ENCODE peak calls at places on chromosomes 4 and X, in four cellular contexts. One of them, this sample, is unnamed. For H3K27me3, the result is how much of the 10 kb centered on the place peaks cover.

GRCh38 chr4:100240008-100240407 is 49.7 kb upstream of the DDIT4L start:
- DNase-seq in endodermal cell: no peak
- DNase-seq in neural progenitor cell: no peak
- DNase-seq in CD8-positive, alpha-beta memory T cell: no peak
- DNase-seq in this sample: peak

GRCh38 chr4:55393461-55394320 is 2.1 kb upstream of the TMEM165 start:
- DNase-seq in neural progenitor cell: no peak
- DNase-seq in endodermal cell: no peak
- DNase-seq in CD8-positive, alpha-beta memory T cell: no peak
- DNase-seq in this sample: no peak

GRCh38 chr4:8435656-8436121 is 4.8 kb downstream of the ACOX3 start:
- DNase-seq in endodermal cell: peak
- DNase-seq in CD8-positive, alpha-beta memory T cell: no peak
- DNase-seq in neural progenitor cell: no peak
- DNase-seq in this sample: no peak

GRCh38 chr4:52873191-52873590 is 11.1 kb downstream of the RASL11B start:
- DNase-seq in neural progenitor cell: peak
- DNase-seq in CD8-positive, alpha-beta memory T cell: no peak
- DNase-seq in endodermal cell: peak
- DNase-seq in this sample: no peak

GRCh38 chr4:40769266-40769665 is 19.5 kb downstream of the NSUN7 start:
- DNase-seq in endodermal cell: no peak
- DNase-seq in CD8-positive, alpha-beta memory T cell: no peak
- DNase-seq in neural progenitor cell: no peak
- DNase-seq in this sample: no peak

GRCh38 chr4:56060021-56060420 is 111.3 kb downstream of the CEP135 start:
- DNase-seq in CD8-positive, alpha-beta memory T cell: no peak
- DNase-seq in endodermal cell: no peak
- DNase-seq in neural progenitor cell: no peak
- DNase-seq in this sample: no peak

GRCh38 chrX:2584216-2584615 is 83.4 kb upstream of the DHRSX start:
- DNase-seq in endodermal cell: peak
- DNase-seq in neural progenitor cell: peak
- DNase-seq in CD8-positive, alpha-beta memory T cell: no peak
- DNase-seq in this sample: no peak

GRCh38 chr4:37978509-37978908 is 18.3 kb downstream of the PTTG2 start:
- DNase-seq in endodermal cell: no peak
- DNase-seq in CD8-positive, alpha-beta memory T cell: no peak
- DNase-seq in neural progenitor cell: no peak
- DNase-seq in this sample: no peak

GRCh38 chr4:138291431-138291830 is 49.3 kb upstream of the SLC7A11 start:
- DNase-seq in neural progenitor cell: no peak
- DNase-seq in endodermal cell: no peak
- DNase-seq in CD8-positive, alpha-beta memory T cell: no peak
- DNase-seq in this sample: no peak

GRCh38 chr4:159199827-159200226 is 96.9 kb downstream of the RAPGEF2 start:
- DNase-seq in CD8-positive, alpha-beta memory T cell: no peak
- DNase-seq in endodermal cell: no peak
- DNase-seq in neural progenitor cell: no peak
- DNase-seq in this sample: no peak

GRCh38 chrX:47936224-47936939 is 67.4 kb downstream of the ZNF182 start:
- DNase-seq in CD8-positive, alpha-beta memory T cell: no peak
- DNase-seq in neural progenitor cell: peak
- DNase-seq in endodermal cell: peak
- DNase-seq in this sample: peak

GRCh38 chr4:146432065-146432464 is 89.7 kb downstream of the SLC10A7 start:
- DNase-seq in endodermal cell: no peak
- DNase-seq in CD8-positive, alpha-beta memory T cell: no peak
- DNase-seq in neural progenitor cell: no peak
- DNase-seq in this sample: no peak

GRCh38 chr4:163165217-163166017 is 1.3 kb downstream of the NAF1 start:
- DNase-seq in endodermal cell: no peak
- DNase-seq in neural progenitor cell: no peak
- DNase-seq in CD8-positive, alpha-beta memory T cell: no peak
- DNase-seq in this sample: no peak

GRCh38 chrX:22699591-22700091 is 300.1 kb upstream of the DDX53 start:
- DNase-seq in CD8-positive, alpha-beta memory T cell: no peak
- DNase-seq in endodermal cell: no peak
- DNase-seq in neural progenitor cell: no peak
- DNase-seq in this sample: no peak

GRCh38 chr4:1536579-1537409 is 130.6 kb upstream of the NKX1-1 start:
- DNase-seq in endodermal cell: no peak
- DNase-seq in CD8-positive, alpha-beta memory T cell: no peak
- DNase-seq in neural progenitor cell: no peak
- DNase-seq in this sample: peak
- H3K27me3 ChIP-seq in endodermal cell: under half
- H3K27me3 ChIP-seq in CD8-positive, alpha-beta memory T cell: under half
- H3K27me3 ChIP-seq in neural progenitor cell: under half
- H3K27me3 ChIP-seq in this sample: under half

GRCh38 chr4:112302320-112303274 is 5.4 kb downstream of the ALPK1 start:
- DNase-seq in neural progenitor cell: no peak
- DNase-seq in CD8-positive, alpha-beta memory T cell: no peak
- DNase-seq in endodermal cell: peak
- DNase-seq in this sample: no peak
- H3K4me3 ChIP-seq in neural progenitor cell: no peak
- H3K4me3 ChIP-seq in CD8-positive, alpha-beta memory T cell: no peak
- H3K4me3 ChIP-seq in endodermal cell: no peak
- H3K4me3 ChIP-seq in this sample: no peak

GRCh38 chr4:80266902-80267380 is 477 bp downstream of the FGF5 start:
- DNase-seq in neural progenitor cell: peak
- DNase-seq in endodermal cell: no peak
- DNase-seq in CD8-positive, alpha-beta memory T cell: no peak
- DNase-seq in this sample: no peak

GRCh38 chr4:80270321-80270720 is 3.9 kb downstream of the FGF5 start:
- DNase-seq in endodermal cell: no peak
- DNase-seq in CD8-positive, alpha-beta memory T cell: no peak
- DNase-seq in neural progenitor cell: no peak
- DNase-seq in this sample: no peak

GRCh38 chr4:80266267-80266901 is at the start of gene FGF5:
- DNase-seq in neural progenitor cell: peak
- DNase-seq in endodermal cell: peak
- DNase-seq in CD8-positive, alpha-beta memory T cell: no peak
- DNase-seq in this sample: peak

GRCh38 chr4:80268936-80269335 is 2.5 kb downstream of the FGF5 start:
- DNase-seq in neural progenitor cell: no peak
- DNase-seq in endodermal cell: no peak
- DNase-seq in CD8-positive, alpha-beta memory T cell: no peak
- DNase-seq in this sample: no peak

DNA sequence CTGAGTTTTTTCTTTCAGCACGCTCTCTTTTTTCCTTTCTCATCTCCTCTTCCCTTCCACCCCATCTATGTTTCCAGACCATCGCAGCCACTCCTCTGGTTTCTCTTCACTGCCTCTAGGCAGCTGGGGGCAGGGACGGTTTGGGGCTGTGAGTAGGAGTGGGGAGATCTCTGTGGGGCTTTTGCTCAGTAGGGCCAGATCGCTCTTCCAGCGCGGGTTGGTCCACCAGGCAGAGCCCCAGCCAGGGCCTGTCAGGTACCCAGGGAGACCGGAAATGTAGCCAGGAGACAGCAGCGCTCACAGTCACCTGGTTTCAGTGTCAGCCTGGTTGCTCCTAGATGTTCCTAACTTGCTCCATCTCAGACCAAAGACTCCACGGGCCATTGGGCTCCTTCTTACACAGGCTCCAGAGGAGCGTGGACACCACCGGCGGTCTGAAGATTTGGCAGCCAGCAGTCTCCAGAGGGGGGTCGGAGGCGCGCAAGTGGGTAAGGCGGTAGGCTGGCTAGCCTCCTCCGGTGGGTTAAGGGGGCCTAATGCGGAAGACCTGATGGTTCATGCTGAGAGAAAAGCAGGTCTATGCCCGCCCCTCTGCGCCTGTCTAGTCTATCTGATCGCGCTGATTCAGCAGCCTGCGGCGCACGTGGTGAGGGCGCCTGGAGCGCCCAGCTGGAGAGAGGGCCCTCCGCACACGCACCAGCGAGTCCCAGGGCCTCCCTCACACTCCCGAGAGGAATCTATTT is 1.8 kb downstream of the FGF5 start:
- DNase-seq in CD8-positive, alpha-beta memory T cell: no peak
- DNase-seq in endodermal cell: peak
- DNase-seq in neural progenitor cell: peak
- DNase-seq in this sample: no peak
- H3K27ac ChIP-seq in CD8-positive, alpha-beta memory T cell: no peak
- H3K27ac ChIP-seq in endodermal cell: no peak
- H3K27ac ChIP-seq in neural progenitor cell: no peak
- H3K27ac ChIP-seq in this sample: no peak

DNA sequence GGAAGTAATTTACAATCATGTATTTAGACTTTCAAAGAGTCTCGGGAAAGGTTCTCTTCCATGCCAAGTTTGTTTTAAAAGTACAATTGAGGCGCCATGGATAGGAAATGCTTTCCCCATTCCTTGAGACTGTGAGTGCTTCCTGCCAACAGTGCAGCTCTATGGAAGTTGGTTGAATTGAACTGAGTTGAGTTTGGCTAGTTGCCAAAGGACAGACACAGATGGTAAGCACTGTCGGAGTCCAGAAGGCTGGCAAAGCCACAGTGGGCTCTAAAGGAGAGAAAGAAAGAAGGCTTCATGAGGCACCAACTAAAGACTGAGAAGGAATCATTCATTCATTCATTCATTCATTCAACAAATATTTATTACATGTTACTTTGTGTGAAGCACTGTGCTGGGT is 4.3 kb upstream of the KCNE5 start:
- DNase-seq in CD8-positive, alpha-beta memory T cell: no peak
- DNase-seq in neural progenitor cell: no peak
- DNase-seq in endodermal cell: no peak
- DNase-seq in this sample: no peak
- H3K27me3 ChIP-seq in CD8-positive, alpha-beta memory T cell: under half
- H3K27me3 ChIP-seq in neural progenitor cell: under half
- H3K27me3 ChIP-seq in endodermal cell: under half
- H3K27me3 ChIP-seq in this sample: under half

GRCh38 chr4:123545569-123546122 is 149.1 kb downstream of the SPRY1 start:
- DNase-seq in CD8-positive, alpha-beta memory T cell: no peak
- DNase-seq in endodermal cell: no peak
- DNase-seq in neural progenitor cell: no peak
- DNase-seq in this sample: no peak
- H3K4me3 ChIP-seq in CD8-positive, alpha-beta memory T cell: no peak
- H3K4me3 ChIP-seq in endodermal cell: no peak
- H3K4me3 ChIP-seq in neural progenitor cell: no peak
- H3K4me3 ChIP-seq in this sample: no peak

GRCh38 chrX:118208476-118208875 is 91.9 kb upstream of the KLHL13 start:
- DNase-seq in neural progenitor cell: no peak
- DNase-seq in CD8-positive, alpha-beta memory T cell: no peak
- DNase-seq in endodermal cell: no peak
- DNase-seq in this sample: no peak

GRCh38 chrX:118205996-118206395 is 89.4 kb upstream of the KLHL13 start:
- DNase-seq in neural progenitor cell: no peak
- DNase-seq in endodermal cell: no peak
- DNase-seq in CD8-positive, alpha-beta memory T cell: no peak
- DNase-seq in this sample: no peak

GRCh38 chrX:118199997-118200396 is 83.4 kb upstream of the KLHL13 start:
- DNase-seq in neural progenitor cell: no peak
- DNase-seq in endodermal cell: no peak
- DNase-seq in CD8-positive, alpha-beta memory T cell: no peak
- DNase-seq in this sample: no peak

GRCh38 chrX:118207831-118208453 is 91.3 kb upstream of the KLHL13 start:
- DNase-seq in endodermal cell: no peak
- DNase-seq in CD8-positive, alpha-beta memory T cell: no peak
- DNase-seq in neural progenitor cell: no peak
- DNase-seq in this sample: no peak

DNA sequence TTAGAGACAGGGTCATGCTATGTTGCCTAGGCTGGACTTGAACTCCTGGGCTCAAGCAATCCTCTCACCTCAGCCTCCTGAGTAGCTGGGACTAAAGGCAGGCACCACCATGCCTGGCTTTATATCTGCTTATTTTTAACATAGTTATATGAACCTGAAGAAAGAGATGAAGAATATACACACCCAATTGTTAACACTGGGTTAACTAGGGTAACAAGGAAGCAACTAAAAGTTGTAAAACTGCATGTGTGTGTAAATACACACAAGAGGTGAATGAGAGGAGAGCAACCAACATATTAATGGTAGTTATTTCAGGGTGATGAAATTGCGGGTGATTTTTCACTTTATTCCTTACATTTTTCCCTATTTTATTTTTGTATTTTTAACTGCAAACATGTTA is 88.8 kb upstream of the KLHL13 start:
- DNase-seq in CD8-positive, alpha-beta memory T cell: no peak
- DNase-seq in neural progenitor cell: no peak
- DNase-seq in endodermal cell: no peak
- DNase-seq in this sample: no peak
- H3K27ac ChIP-seq in CD8-positive, alpha-beta memory T cell: no peak
- H3K27ac ChIP-seq in neural progenitor cell: no peak
- H3K27ac ChIP-seq in endodermal cell: no peak
- H3K27ac ChIP-seq in this sample: no peak

GRCh38 chrX:110214684-110215083 is 103.2 kb downstream of the AMMECR1 start:
- DNase-seq in CD8-positive, alpha-beta memory T cell: no peak
- DNase-seq in neural progenitor cell: no peak
- DNase-seq in endodermal cell: no peak
- DNase-seq in this sample: no peak

GRCh38 chrX:110216027-110216426 is 101.9 kb downstream of the AMMECR1 start:
- DNase-seq in endodermal cell: no peak
- DNase-seq in neural progenitor cell: no peak
- DNase-seq in CD8-positive, alpha-beta memory T cell: no peak
- DNase-seq in this sample: no peak

GRCh38 chrX:110212299-110212698 is 105.6 kb downstream of the AMMECR1 start:
- DNase-seq in endodermal cell: no peak
- DNase-seq in CD8-positive, alpha-beta memory T cell: no peak
- DNase-seq in neural progenitor cell: no peak
- DNase-seq in this sample: no peak

GRCh38 chrX:110213183-110213582 is 104.7 kb downstream of the AMMECR1 start:
- DNase-seq in CD8-positive, alpha-beta memory T cell: no peak
- DNase-seq in neural progenitor cell: no peak
- DNase-seq in endodermal cell: no peak
- DNase-seq in this sample: no peak

GRCh38 chrX:110215411-110215810 is 102.5 kb downstream of the AMMECR1 start:
- DNase-seq in endodermal cell: no peak
- DNase-seq in CD8-positive, alpha-beta memory T cell: no peak
- DNase-seq in neural progenitor cell: no peak
- DNase-seq in this sample: no peak
- H3K27me3 ChIP-seq in endodermal cell: under half
- H3K27me3 ChIP-seq in CD8-positive, alpha-beta memory T cell: under half
- H3K27me3 ChIP-seq in neural progenitor cell: under half
- H3K27me3 ChIP-seq in this sample: under half

DNA sequence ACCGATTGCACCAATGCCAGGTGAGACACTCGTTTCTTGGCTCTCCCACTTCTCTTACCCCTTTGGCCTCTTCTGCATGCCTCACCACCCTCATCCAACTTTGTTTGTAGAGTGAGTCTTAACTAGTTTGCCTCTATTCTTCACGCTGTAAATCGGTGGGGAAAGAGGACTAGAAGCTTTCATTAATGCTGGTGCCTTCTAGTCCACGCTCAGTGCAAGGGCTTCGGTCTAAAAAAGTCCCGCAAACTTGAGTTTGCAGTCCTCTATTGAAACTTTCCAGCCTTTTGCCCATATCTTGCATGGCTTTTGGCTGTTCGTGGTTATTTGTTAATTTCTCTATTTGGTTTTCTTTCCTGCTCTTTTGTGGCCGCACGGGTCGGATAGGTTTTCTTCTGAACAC is 838 bp downstream of the DACH2 start:
- DNase-seq in endodermal cell: no peak
- DNase-seq in CD8-positive, alpha-beta memory T cell: no peak
- DNase-seq in neural progenitor cell: peak
- DNase-seq in this sample: no peak
- H3K4me3 ChIP-seq in endodermal cell: peak
- H3K4me3 ChIP-seq in CD8-positive, alpha-beta memory T cell: no peak
- H3K4me3 ChIP-seq in neural progenitor cell: peak
- H3K4me3 ChIP-seq in this sample: no peak

This sample was measured in right cardiac atrium.